ENCODE peak calls at places on chromosomes 13 and 19, in four cellular contexts. One of them, this sample, is unnamed.

GRCh38 chr19:2446390-2446789 is 10.4 kb downstream of the LMNB2 start:
- DNase-seq in GM12878: no peak
- DNase-seq in K562: no peak
- DNase-seq in HepG2: no peak
- DNase-seq in this sample: no peak

GRCh38 chr13:28035146-28035782 is 46.8 kb upstream of the URAD start:
- DNase-seq in HepG2: no peak
- DNase-seq in GM12878: no peak
- DNase-seq in K562: no peak
- DNase-seq in this sample: no peak

GRCh38 chr19:28553005-28553404 is 659.9 kb downstream of the UQCRFS1 start:
- DNase-seq in K562: peak; percentile 46
- DNase-seq in HepG2: no peak
- DNase-seq in GM12878: no peak
- DNase-seq in this sample: no peak

GRCh38 chr19:6480843-6481415 is 658 bp downstream of the DENND1C start:
- DNase-seq in GM12878: no peak
- DNase-seq in K562: no peak
- DNase-seq in HepG2: no peak
- DNase-seq in this sample: no peak

GRCh38 chr19:24074720-24075119 is 12.3 kb upstream of the ZNF254 start:
- DNase-seq in GM12878: no peak
- DNase-seq in K562: no peak
- DNase-seq in HepG2: no peak
- DNase-seq in this sample: no peak

GRCh38 chr13:32804673-32805260 is 211.5 kb upstream of the KL start:
- DNase-seq in K562: no peak
- DNase-seq in HepG2: no peak
- DNase-seq in GM12878: no peak
- DNase-seq in this sample: no peak

GRCh38 chr13:106089251-106089940 is 446.1 kb downstream of the EFNB2 start:
- DNase-seq in K562: no peak
- DNase-seq in GM12878: no peak
- DNase-seq in HepG2: no peak
- DNase-seq in this sample: no peak

GRCh38 chr13:20151612-20152011 is 9.2 kb downstream of the GJA3 start:
- DNase-seq in GM12878: no peak
- DNase-seq in K562: no peak
- DNase-seq in HepG2: no peak
- DNase-seq in this sample: no peak

GRCh38 chr13:73938375-73939070 is 195.7 kb downstream of the KLF12 start:
- DNase-seq in GM12878: no peak
- DNase-seq in K562: no peak
- DNase-seq in HepG2: no peak
- DNase-seq in this sample: no peak

GRCh38 chr13:105940882-105941281 is 594.6 kb downstream of the EFNB2 start:
- DNase-seq in GM12878: no peak
- DNase-seq in K562: no peak
- DNase-seq in HepG2: no peak
- DNase-seq in this sample: no peak

GRCh38 chr19:3604227-3604986 is 2.3 kb downstream of the TBXA2R start:
- DNase-seq in HepG2: no peak
- DNase-seq in K562: no peak
- DNase-seq in GM12878: no peak
- DNase-seq in this sample: no peak

GRCh38 chr13:35909837-35910236 is 221.3 kb downstream of the DCLK1 start:
- DNase-seq in HepG2: no peak
- DNase-seq in K562: no peak
- DNase-seq in GM12878: no peak
- DNase-seq in this sample: no peak

GRCh38 chr13:39433705-39434104 is 169.3 kb downstream of the LHFPL6 start:
- DNase-seq in HepG2: no peak
- DNase-seq in GM12878: no peak
- DNase-seq in K562: no peak
- DNase-seq in this sample: no peak

GRCh38 chr13:33606692-33607091 is 211.3 kb upstream of the RFC3 start:
- DNase-seq in K562: no peak
- DNase-seq in HepG2: no peak
- DNase-seq in GM12878: no peak
- DNase-seq in this sample: peak; percentile 23

GRCh38 chr19:35529241-35530218 is 1.4 kb upstream of the SBSN start:
- DNase-seq in K562: no peak
- DNase-seq in GM12878: no peak
- DNase-seq in HepG2: no peak
- DNase-seq in this sample: no peak

GRCh38 chr19:56725829-56726424 is 54.4 kb upstream of the ZNF835 start:
- DNase-seq in GM12878: no peak
- DNase-seq in HepG2: no peak
- DNase-seq in K562: no peak
- DNase-seq in this sample: no peak

DNA sequence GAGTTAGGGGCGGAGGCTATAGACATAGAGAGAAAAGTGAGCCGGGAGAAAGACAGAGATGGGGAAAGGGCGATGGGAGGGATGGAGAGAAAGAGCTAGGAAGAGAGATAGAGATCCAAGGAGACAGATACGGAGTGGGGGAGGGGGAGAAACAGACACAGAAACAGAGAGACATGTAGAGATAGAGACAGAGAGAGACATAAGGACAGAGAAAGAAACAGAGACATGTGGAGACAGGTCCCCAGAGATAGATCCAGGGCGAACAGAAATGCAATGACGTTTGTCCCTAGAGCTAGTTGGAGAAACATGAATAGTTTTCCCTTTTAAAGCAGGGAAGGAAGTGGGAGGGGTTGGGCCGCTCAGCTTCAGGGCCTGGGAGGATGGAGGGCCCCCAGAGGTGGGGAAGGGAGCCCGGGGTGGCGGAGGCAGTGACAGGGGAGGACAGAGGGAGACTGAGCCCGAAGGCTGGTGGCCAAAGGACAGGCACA is 4.6 kb downstream of the PPP1R14A start:
- DNase-seq in HepG2: no peak
- DNase-seq in K562: no peak
- DNase-seq in GM12878: no peak
- DNase-seq in this sample: no peak
- TF ChIP-seq ATF3 in HepG2: no peak
- TF ChIP-seq ATF3 in K562: no peak
- TF ChIP-seq ATF3 in GM12878: no peak
- TF ChIP-seq ATF3 in this sample: no peak

GRCh38 chr13:21872795-21873194 is 201.9 kb downstream of the FGF9 start:
- DNase-seq in HepG2: no peak
- DNase-seq in GM12878: no peak
- DNase-seq in K562: no peak
- DNase-seq in this sample: no peak

GRCh38 chr13:21868823-21869222 is 197.9 kb downstream of the FGF9 start:
- DNase-seq in HepG2: no peak
- DNase-seq in GM12878: no peak
- DNase-seq in K562: no peak
- DNase-seq in this sample: no peak

GRCh38 chr13:21871302-21871862 is 200.5 kb downstream of the FGF9 start:
- DNase-seq in GM12878: no peak
- DNase-seq in HepG2: peak; percentile 25
- DNase-seq in K562: no peak
- DNase-seq in this sample: no peak

GRCh38 chr13:21871919-21872318 is 201.0 kb downstream of the FGF9 start:
- DNase-seq in HepG2: no peak
- DNase-seq in K562: no peak
- DNase-seq in GM12878: no peak
- DNase-seq in this sample: no peak
- TF ChIP-seq NR2C2 in HepG2: no peak
- TF ChIP-seq NR2C2 in K562: no peak
- TF ChIP-seq NR2C2 in GM12878: no peak
- TF ChIP-seq NR2C2 in this sample: no peak

GRCh38 chr19:16769385-16769784 is 49.7 kb downstream of the NWD1 start:
- DNase-seq in K562: no peak
- DNase-seq in HepG2: no peak
- DNase-seq in GM12878: no peak
- DNase-seq in this sample: no peak

GRCh38 chr19:16771618-16772017 is 52.0 kb downstream of the NWD1 start:
- DNase-seq in K562: peak; percentile 79
- DNase-seq in HepG2: peak; percentile 66
- DNase-seq in GM12878: peak; percentile 16
- DNase-seq in this sample: peak; percentile 90

GRCh38 chr19:16773939-16774338 is 54.3 kb downstream of the NWD1 start:
- DNase-seq in K562: no peak
- DNase-seq in HepG2: no peak
- DNase-seq in GM12878: no peak
- DNase-seq in this sample: no peak

GRCh38 chr19:16772841-16773240 is 53.2 kb downstream of the NWD1 start:
- DNase-seq in GM12878: no peak
- DNase-seq in K562: no peak
- DNase-seq in HepG2: no peak
- DNase-seq in this sample: no peak

DNA sequence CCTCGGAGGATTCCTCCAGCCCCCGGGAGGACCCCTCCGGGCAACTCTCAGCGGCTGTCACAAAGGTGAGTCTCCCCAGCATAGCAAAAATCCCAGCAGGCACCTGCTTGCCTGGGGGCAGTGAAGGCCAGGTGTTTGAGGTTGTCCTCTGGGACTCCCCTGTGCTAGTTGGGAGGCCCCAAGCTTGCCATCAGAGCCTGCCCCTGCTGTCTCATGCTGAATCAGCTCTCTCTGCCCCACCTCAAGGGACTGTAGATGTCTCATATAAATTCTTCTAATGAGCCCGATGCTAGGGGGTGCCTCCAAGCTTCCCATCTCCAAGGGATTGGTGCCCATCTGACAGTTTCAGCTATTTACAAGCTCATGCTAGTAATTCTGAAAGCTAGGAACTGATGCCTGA is 53.6 kb downstream of the NWD1 start:
- DNase-seq in K562: no peak
- DNase-seq in HepG2: no peak
- DNase-seq in GM12878: no peak
- DNase-seq in this sample: no peak
- TF ChIP-seq ATF3 in K562: no peak
- TF ChIP-seq ATF3 in HepG2: no peak
- TF ChIP-seq ATF3 in GM12878: no peak
- TF ChIP-seq ATF3 in this sample: no peak

DNA sequence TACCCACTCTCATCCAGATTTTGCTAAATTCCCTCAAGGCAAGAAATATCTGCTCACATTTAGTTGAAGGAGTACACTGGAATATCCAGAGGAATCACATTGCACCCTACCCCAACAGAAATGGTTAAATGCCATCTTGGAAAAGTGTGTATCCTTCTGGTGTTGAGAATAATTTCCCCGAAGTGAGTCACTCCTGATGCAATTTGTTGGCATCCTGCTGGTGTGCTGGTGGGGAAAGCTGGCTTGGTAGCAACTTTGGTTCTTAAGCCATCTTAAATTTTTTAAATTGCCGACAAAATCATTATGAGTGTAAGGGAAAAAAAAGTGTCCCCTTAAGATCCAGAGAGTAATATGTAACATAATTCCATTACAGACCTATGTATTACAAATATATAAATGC is 337.3 kb upstream of the DACH1 start:
- DNase-seq in GM12878: no peak
- DNase-seq in K562: no peak
- DNase-seq in HepG2: no peak
- DNase-seq in this sample: no peak
- TF ChIP-seq NR2C2 in GM12878: no peak
- TF ChIP-seq NR2C2 in K562: no peak
- TF ChIP-seq NR2C2 in HepG2: no peak
- TF ChIP-seq NR2C2 in this sample: no peak

DNA sequence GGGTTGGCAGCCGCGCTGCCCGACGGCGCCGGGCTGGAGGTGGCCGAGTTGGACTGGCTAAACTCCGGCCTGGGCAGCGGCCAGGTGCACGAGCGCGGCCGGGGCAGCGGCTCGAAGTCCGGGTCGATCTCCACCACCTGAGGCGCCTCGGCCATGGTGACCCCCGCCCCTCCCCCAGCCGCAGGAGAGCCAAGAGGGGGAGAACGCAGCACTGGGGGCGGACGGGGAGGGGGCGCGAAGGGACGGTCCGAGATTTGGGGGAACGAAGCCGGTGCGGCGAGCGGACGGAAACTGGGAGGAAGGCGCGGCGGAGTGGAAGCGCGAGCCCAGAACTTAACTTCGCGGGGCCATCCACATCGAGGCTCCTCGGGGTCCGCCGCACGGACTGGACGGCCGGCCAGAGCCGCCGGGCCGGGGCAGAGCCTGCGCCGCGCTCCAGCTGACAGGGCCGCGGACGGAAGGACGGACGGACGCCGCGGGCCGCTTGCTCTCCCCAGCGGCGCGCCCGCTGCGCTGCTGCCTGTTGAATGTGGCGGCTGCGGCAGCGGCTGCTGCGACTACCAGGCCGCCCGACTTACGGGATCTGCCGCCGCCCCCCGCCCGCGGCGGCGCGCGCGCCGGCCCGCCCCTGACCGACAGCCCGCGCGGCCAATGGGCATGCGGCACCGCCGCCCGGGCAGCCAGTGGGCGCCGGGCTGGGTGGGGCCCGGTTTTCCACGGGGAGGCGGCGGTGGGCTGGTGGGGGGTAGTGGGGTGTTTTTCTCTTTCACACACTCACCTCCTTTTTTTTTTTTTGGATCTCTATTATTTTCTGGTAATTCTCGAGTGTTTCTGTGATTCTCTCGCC is at the start of gene FOXO1:
- DNase-seq in HepG2: peak; percentile 51
- DNase-seq in GM12878: no peak
- DNase-seq in K562: peak; percentile 98
- DNase-seq in this sample: peak; percentile 80
- TF ChIP-seq ATF3 in HepG2: peak; percentile 7
- TF ChIP-seq ATF3 in GM12878: no peak
- TF ChIP-seq ATF3 in K562: no peak
- TF ChIP-seq ATF3 in this sample: no peak

GRCh38 chr19:55460670-55461258 is 678 bp downstream of the ISOC2 start:
- DNase-seq in HepG2: peak; percentile 84
- DNase-seq in GM12878: no peak
- DNase-seq in K562: peak; percentile 93
- DNase-seq in this sample: peak; percentile 97
- TF ChIP-seq NR2C2 in HepG2: no peak
- TF ChIP-seq NR2C2 in GM12878: no peak
- TF ChIP-seq NR2C2 in K562: peak; percentile 78
- TF ChIP-seq NR2C2 in this sample: no peak

GRCh38 chr13:21364357-21364756 is 94.7 kb downstream of the ZDHHC20 start:
- DNase-seq in GM12878: no peak
- DNase-seq in K562: no peak
- DNase-seq in HepG2: no peak
- DNase-seq in this sample: no peak

GRCh38 chr13:21359855-21360254 is 99.2 kb downstream of the ZDHHC20 start:
- DNase-seq in HepG2: no peak
- DNase-seq in K562: no peak
- DNase-seq in GM12878: no peak
- DNase-seq in this sample: no peak

GRCh38 chr13:21360463-21360862 is 98.6 kb downstream of the ZDHHC20 start:
- DNase-seq in GM12878: no peak
- DNase-seq in HepG2: no peak
- DNase-seq in K562: no peak
- DNase-seq in this sample: no peak

GRCh38 chr13:21361123-21361522 is 98.0 kb downstream of the ZDHHC20 start:
- DNase-seq in GM12878: no peak
- DNase-seq in HepG2: no peak
- DNase-seq in K562: no peak
- DNase-seq in this sample: no peak

DNA sequence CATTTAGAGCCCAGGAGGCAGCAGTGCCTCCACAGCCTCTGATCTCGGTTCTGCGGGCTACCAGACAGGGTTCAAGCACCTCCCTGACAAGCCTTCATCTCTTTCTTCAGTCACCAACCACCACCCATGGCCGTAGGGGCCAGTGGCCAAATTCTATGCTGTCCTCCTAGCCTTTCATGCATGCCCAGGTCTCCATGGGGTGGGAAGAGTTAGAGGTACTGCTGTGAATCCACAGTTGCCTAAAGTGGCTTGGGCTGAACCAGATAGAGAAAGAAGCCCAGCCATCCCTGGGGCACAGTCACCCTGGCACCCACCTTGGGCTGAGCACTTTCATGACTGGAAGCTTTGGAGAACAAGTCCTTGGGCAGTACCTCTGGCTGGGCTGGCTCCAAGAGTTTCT is 97.4 kb downstream of the ZDHHC20 start:
- DNase-seq in K562: no peak
- DNase-seq in HepG2: no peak
- DNase-seq in GM12878: no peak
- DNase-seq in this sample: no peak
- TF ChIP-seq ATF3 in K562: no peak
- TF ChIP-seq ATF3 in HepG2: no peak
- TF ChIP-seq ATF3 in GM12878: no peak
- TF ChIP-seq ATF3 in this sample: no peak

This sample was measured in WTC11.